ENCODE peak calls at places on chromosomes 2 and 18, in seven cellular contexts. D is choroid plexus epithelial cell, C is ELR, W is germinal center, K is NCI-H1092, S is cardiac muscle cell, R is iris pigment epithelial cell. A is an unnamed sample.

GRCh38 chr2:45132551-45132950 is 123.3 kb upstream of the SIX2 start:
- DNase-seq in D (no peak), C (no peak), W (no peak), K (no peak), R (no peak), S (no peak), A (no peak)

GRCh38 chr2:134163336-134163735 is 90.5 kb upstream of the MGAT5 start:
- DNase-seq in D (no peak), S (no peak), R (no peak), C (no peak), W (no peak), K (no peak), A (no peak)

GRCh38 chr2:134190807-134191203 is 63.1 kb upstream of the MGAT5 start:
- DNase-seq in W (no peak), R (no peak), D (no peak), C (no peak), S (no peak), K (no peak), A (no peak)

GRCh38 chr2:42792087-42792582 is 248 bp downstream of the HAAO start:
- DNase-seq in W (peak; percentile 71), K (no peak), R (no peak), D (no peak), C (no peak), S (no peak), A (no peak)

GRCh38 chr18:45777393-45777792 is 48.1 kb upstream of the SIGLEC15 start:
- DNase-seq in S (peak; percentile 72), D (peak; percentile 45), W (no peak), C (peak; percentile 76), K (no peak), R (peak; percentile 95), A (peak; percentile 46)

GRCh38 chr2:67854103-67854502 is 208.7 kb downstream of the C1D start:
- DNase-seq in S (no peak), C (no peak), K (no peak), D (no peak), W (no peak), R (no peak), A (no peak)

GRCh38 chr2:72162574-72162973 is 14.9 kb upstream of the CYP26B1 start:
- DNase-seq in D (no peak), S (no peak), W (no peak), R (no peak), K (no peak), C (no peak), A (no peak)

GRCh38 chr2:144357623-144358400 is 162.1 kb downstream of the ZEB2 start:
- DNase-seq in K (no peak), S (peak; percentile 92), R (peak; percentile 99), C (peak; percentile 96), W (no peak), D (peak; percentile 98), A (peak; percentile 64)

GRCh38 chr2:20232837-20233207 is 7.9 kb upstream of the SDC1 start:
- DNase-seq in R (no peak), W (no peak), K (no peak), D (no peak), C (no peak), S (no peak), A (no peak)

GRCh38 chr2:25521665-25522387 is 151.6 kb downstream of the DTNB start:
- DNase-seq in K (peak; percentile 30), S (peak; percentile 91), W (peak; percentile 57), R (peak; percentile 81), D (peak; percentile 87), C (peak; percentile 81), A (peak; percentile 39)

GRCh38 chr2:210128961-210129360 is 42.2 kb downstream of the KANSL1L start:
- DNase-seq in S (peak; percentile 23), C (no peak), R (peak; percentile 7), D (peak; percentile 17), W (no peak), K (no peak), A (no peak)

GRCh38 chr2:60554649-60555065 is 1.2 kb upstream of the BCL11A start:
- DNase-seq in W (no peak), C (no peak), R (no peak), D (no peak), K (no peak), S (no peak), A (no peak)

GRCh38 chr2:240964221-240964853 is 34.1 kb upstream of the SNED1 start:
- DNase-seq in W (no peak), K (no peak), D (no peak), R (no peak), S (no peak), C (no peak), A (no peak)

GRCh38 chr18:53586923-53587322 is 637.5 kb downstream of the MBD2 start:
- DNase-seq in D (no peak), K (no peak), C (no peak), W (no peak), R (no peak), S (no peak), A (no peak)

GRCh38 chr2:189412330-189412953 is 28.8 kb upstream of the WDR75 start:
- DNase-seq in C (peak; percentile 69), R (peak; percentile 72), W (peak; percentile 24), S (peak; percentile 83), K (no peak), D (peak; percentile 90), A (no peak)

GRCh38 chr18:12036201-12036751 is 55.0 kb downstream of the IMPA2 start:
- DNase-seq in S (no peak), K (no peak), R (no peak), D (no peak), C (no peak), W (no peak), A (no peak)

GRCh38 chr18:41324020-41324791 is 630.8 kb upstream of the PIK3C3 start:
- DNase-seq in D (no peak), S (no peak), R (peak; percentile 5), C (peak; percentile 75), K (no peak), W (no peak), A (no peak)

GRCh38 chr2:20346565-20347127 is 4.0 kb downstream of the PUM2 start:
- DNase-seq in C (no peak), W (no peak), S (no peak), D (no peak), K (no peak), R (peak; percentile 54), A (no peak)

GRCh38 chr2:145617906-145618305 is 1098.0 kb upstream of the ZEB2 start:
- DNase-seq in K (no peak), R (peak; percentile 50), S (peak; percentile 44), C (peak; percentile 27), D (peak; percentile 28), W (no peak), A (no peak)

GRCh38 chr2:101286684-101287083 is 21.8 kb downstream of the RNF149 start:
- DNase-seq in W (no peak), R (no peak), D (no peak), S (no peak), C (no peak), K (no peak), A (no peak)

GRCh38 chr2:195319548-195320415 is 337.2 kb upstream of the SLC39A10 start:
- DNase-seq in W (no peak), C (peak; percentile 89), R (peak; percentile 38), S (no peak), D (no peak), K (no peak), A (no peak)

GRCh38 chr2:20185176-20186022 is 39.5 kb downstream of the SDC1 start:
- DNase-seq in S (peak; percentile 56), K (no peak), C (peak; percentile 97), W (no peak), R (peak; percentile 82), D (peak; percentile 86), A (peak; percentile 35)

GRCh38 chr2:67108231-67108630 is 288.9 kb upstream of the ETAA1 start:
- DNase-seq in K (no peak), C (no peak), W (no peak), D (no peak), R (no peak), S (no peak), A (no peak)

GRCh38 chr2:3605013-3605961 is 10.4 kb downstream of the COLEC11 start:
- DNase-seq in W (no peak), S (no peak), K (peak; percentile 31), C (no peak), R (no peak), D (peak; percentile 56), A (no peak)

GRCh38 chr18:49368161-49368875 is 92.1 kb downstream of the DYM start:
- DNase-seq in R (no peak), W (no peak), D (no peak), C (no peak), S (no peak), K (no peak), A (no peak)